ENCODE peak calls at places on chromosome 2, in five cellular contexts. M is GM12878, A is HepG2, P is H1, B is GM12891. V is an unnamed sample.

GRCh38 chr2:227308784-227309183 is 16.3 kb upstream of the MFF start:
- DNase-seq in M (no peak), A (no peak), P (no peak), B (no peak), V (no peak)

GRCh38 chr2:40445467-40445866 is 6.4 kb downstream of the SLC8A1 start:
- DNase-seq in M (no peak), A (no peak), P (no peak), B (no peak), V (no peak)

GRCh38 chr2:107927034-107927534 is 59.2 kb upstream of the SLC5A7 start:
- DNase-seq in M (no peak), A (no peak), P (no peak), B (no peak), V (no peak)

GRCh38 chr2:128406629-128407252 is 88.1 kb upstream of the HS6ST1 start:
- DNase-seq in M (no peak), A (no peak), P (no peak), B (no peak), V (no peak)

GRCh38 chr2:137658433-137658832 is 305.8 kb upstream of the HNMT start:
- DNase-seq in M (no peak), A (no peak), P (no peak), B (no peak), V (no peak)

GRCh38 chr2:167135691-167136090 is 247.4 kb downstream of the XIRP2 start:
- DNase-seq in M (no peak), A (no peak), P (no peak), B (no peak), V (no peak)

GRCh38 chr2:240959214-240959940 is 39.0 kb upstream of the SNED1 start:
- DNase-seq in M (no peak), A (no peak), P (no peak), B (peak), V (peak)

GRCh38 chr2:195658541-195658890 is 1.5 kb downstream of the SLC39A10 start:
- DNase-seq in M (no peak), A (peak), P (no peak), B (no peak), V (no peak)

GRCh38 chr2:121471571-121472464 is 58.9 kb upstream of the RNU4ATAC start:
- DNase-seq in M (no peak), A (no peak), P (no peak), B (no peak), V (no peak)

GRCh38 chr2:139369423-139370409 is 589.5 kb upstream of the NXPH2 start:
- DNase-seq in M (no peak), A (no peak), P (no peak), B (no peak), V (no peak)

GRCh38 chr2:237141556-237141955 is 55.9 kb downstream of the COPS8 start:
- DNase-seq in M (no peak), A (no peak), P (no peak), B (no peak), V (no peak)

GRCh38 chr2:10760794-10761504 is 39.5 kb downstream of the ATP6V1C2 start:
- DNase-seq in M (no peak), A (no peak), P (no peak), B (no peak), V (no peak)

DNA sequence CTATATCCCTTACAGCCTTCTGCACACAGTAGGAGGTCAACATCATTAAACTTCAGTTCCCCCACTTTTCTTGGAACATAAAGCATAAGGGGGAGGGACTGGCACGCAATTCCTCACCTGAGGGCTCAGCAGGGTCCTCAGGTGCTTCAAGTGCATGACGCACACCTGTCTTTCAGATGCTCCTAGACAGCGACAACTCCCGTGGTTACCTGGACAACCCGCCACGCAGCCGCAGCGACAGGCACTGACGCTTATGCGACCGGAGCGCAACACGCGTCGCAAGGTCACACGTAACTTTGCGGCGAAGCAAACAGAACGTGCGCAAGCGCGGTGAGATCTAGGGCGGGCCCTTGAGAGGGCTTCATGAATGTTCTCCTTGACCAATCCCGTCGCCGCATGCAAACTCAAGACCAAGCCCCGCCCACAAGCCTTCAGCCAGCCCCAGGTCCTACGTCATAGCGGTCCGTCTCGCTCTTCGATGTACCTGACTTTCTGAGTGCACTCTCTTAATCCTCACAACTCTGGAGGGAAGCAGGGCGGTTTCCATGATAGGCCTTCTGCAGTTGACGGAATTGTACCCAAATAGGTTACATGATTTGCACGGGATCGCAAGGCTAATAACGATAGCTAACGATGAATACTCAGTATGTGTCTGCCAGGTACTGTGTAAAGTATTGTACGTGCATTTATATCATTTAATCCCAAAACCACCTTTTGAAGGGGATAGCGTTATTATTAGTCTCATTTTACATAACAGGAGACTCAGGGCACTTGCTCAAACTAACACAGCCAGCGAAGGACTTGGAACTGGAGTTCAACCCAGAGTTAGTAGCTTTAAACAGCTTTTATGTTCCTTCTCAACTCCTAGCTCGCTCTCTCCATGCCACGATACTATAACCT is at the start of gene IFT172:
- DNase-seq in M (peak), A (peak), P (peak), B (peak), V (peak)
- TF ChIP-seq TAF1 in M (peak), A (peak), P (peak), B (no peak), V (no peak)

DNA sequence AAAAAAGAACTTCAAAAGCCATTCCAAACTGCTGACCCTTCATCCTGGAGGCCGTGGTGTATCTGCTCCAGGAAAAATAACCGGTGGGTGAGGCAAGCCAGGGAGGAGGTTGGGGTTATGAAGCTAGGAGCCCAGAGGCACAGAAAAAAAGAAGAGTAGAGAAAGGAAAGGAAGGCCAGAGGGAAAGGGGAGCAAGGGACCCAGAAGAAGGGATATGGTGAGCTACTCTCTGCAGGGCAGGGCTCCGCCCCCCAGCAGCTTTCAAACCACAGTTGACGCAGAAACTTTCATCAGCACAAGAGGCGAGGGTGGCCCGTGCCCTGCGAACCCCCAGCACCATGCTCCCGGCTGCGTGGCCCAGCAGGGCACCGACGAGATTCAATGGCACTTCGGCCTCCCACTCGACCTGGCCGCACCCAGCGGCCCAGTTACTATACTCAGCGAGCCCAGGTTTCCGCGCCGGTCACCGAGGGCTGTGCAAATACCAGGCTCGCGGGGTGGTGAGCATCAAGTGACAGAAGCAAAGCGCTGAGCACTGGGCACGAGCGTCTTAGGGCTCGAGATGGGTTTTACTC is 665 bp downstream of the MCM6 start:
- DNase-seq in M (no peak), A (no peak), P (no peak), B (peak), V (peak)
- TF ChIP-seq POLR2A in M (peak), A (no peak), P (peak), B (peak), V (peak)

GRCh38 chr2:203122317-203122998 is 107.8 kb downstream of the NBEAL1 start:
- DNase-seq in M (no peak), A (peak), P (no peak), B (no peak), V (no peak)
- TF ChIP-seq TAF1 in M (no peak), A (no peak), P (no peak), B (no peak), V (no peak)

DNA sequence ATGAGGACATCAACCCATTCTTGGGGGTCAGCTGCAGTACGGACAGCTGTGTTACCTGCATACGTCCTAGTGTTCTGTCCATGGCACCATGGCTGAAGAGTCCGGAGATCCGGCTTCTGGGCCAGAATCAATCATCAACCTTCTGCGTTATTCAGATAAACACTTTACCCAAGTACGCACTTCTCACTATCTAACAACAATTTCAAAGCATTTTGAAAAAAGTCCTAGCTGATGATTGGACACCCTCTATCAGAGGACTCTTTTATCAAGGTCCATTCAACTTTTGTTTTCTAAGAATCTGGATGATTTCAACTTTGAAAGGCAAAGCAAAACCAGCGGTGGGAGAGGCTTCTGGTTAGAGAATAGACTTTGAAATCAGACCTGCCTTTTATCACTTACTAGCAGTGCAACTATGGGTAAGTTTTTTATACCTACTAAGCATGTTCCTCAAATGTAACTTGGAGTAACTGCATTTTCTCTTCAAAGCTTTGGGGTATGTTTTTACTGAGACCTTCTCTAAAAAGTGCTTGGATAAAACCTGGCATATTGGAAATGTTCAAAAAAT is 293.7 kb upstream of the TNP1 start:
- DNase-seq in M (no peak), A (no peak), P (no peak), B (no peak), V (no peak)
- TF ChIP-seq POLR2A in M (no peak), A (no peak), P (no peak), B (no peak), V (no peak)

GRCh38 chr2:123154195-123154594 is 870.9 kb upstream of the CNTNAP5 start:
- DNase-seq in M (no peak), A (no peak), P (no peak), B (no peak), V (no peak)
- TF ChIP-seq TAF1 in M (no peak), A (no peak), P (no peak), B (no peak), V (no peak)

GRCh38 chr2:24821433-24821891 is 28.2 kb downstream of the CENPO start:
- DNase-seq in M (no peak), A (no peak), P (no peak), B (no peak), V (peak)
- TF ChIP-seq POLR2A in M (peak), A (no peak), P (no peak), B (no peak), V (no peak)

GRCh38 chr2:135473567-135473966 is 57.5 kb downstream of the ZRANB3 start:
- DNase-seq in M (peak), A (peak), P (no peak), B (no peak), V (peak)
- TF ChIP-seq TAF1 in M (no peak), A (no peak), P (no peak), B (no peak), V (no peak)

V was measured in GM12892.